ENCODE peak calls at places on chromosome 1, in six cellular contexts. One of them, this sample, is unnamed. For H3K36me3, the result is how much of the 10 kb centered on the place peaks cover.

GRCh38 chr1:10802948-10803715 is 6.7 kb upstream of the CASZ1 start:
- DNase-seq in tibial artery: no peak
- DNase-seq in neuronal stem cell: no peak
- DNase-seq in kidney epithelial cell: no peak
- DNase-seq in breast epithelium: no peak
- DNase-seq in CD8-positive, alpha-beta memory T cell: no peak
- DNase-seq in this sample: no peak

GRCh38 chr1:41152622-41153044 is 89.5 kb downstream of the SCMH1 start:
- DNase-seq in tibial artery: peak
- DNase-seq in neuronal stem cell: no peak
- DNase-seq in kidney epithelial cell: peak
- DNase-seq in breast epithelium: no peak
- DNase-seq in CD8-positive, alpha-beta memory T cell: no peak
- DNase-seq in this sample: no peak

GRCh38 chr1:3333903-3334302 is 120.6 kb upstream of the ARHGEF16 start:
- DNase-seq in tibial artery: no peak
- DNase-seq in neuronal stem cell: no peak
- DNase-seq in kidney epithelial cell: no peak
- DNase-seq in breast epithelium: no peak
- DNase-seq in CD8-positive, alpha-beta memory T cell: no peak
- DNase-seq in this sample: no peak

GRCh38 chr1:153572569-153573015 is 6.9 kb upstream of the S100A2 start:
- DNase-seq in tibial artery: peak
- DNase-seq in neuronal stem cell: no peak
- DNase-seq in kidney epithelial cell: peak
- DNase-seq in breast epithelium: peak
- DNase-seq in CD8-positive, alpha-beta memory T cell: no peak
- DNase-seq in this sample: peak

GRCh38 chr1:97867127-97867526 is 53.7 kb downstream of the DPYD start:
- DNase-seq in tibial artery: no peak
- DNase-seq in neuronal stem cell: no peak
- DNase-seq in kidney epithelial cell: no peak
- DNase-seq in breast epithelium: no peak
- DNase-seq in CD8-positive, alpha-beta memory T cell: no peak
- DNase-seq in this sample: no peak

GRCh38 chr1:179082308-179083030 is 599 bp downstream of the TOR3A start:
- DNase-seq in tibial artery: no peak
- DNase-seq in neuronal stem cell: peak
- DNase-seq in kidney epithelial cell: no peak
- DNase-seq in breast epithelium: no peak
- DNase-seq in CD8-positive, alpha-beta memory T cell: peak
- DNase-seq in this sample: no peak

GRCh38 chr1:35554261-35555211 is 2.7 kb downstream of the KIAA0319L start:
- DNase-seq in tibial artery: no peak
- DNase-seq in neuronal stem cell: no peak
- DNase-seq in kidney epithelial cell: no peak
- DNase-seq in breast epithelium: peak
- DNase-seq in CD8-positive, alpha-beta memory T cell: no peak
- DNase-seq in this sample: no peak

GRCh38 chr1:114854693-114855320 is at the start of gene SYCP1:
- DNase-seq in tibial artery: no peak
- DNase-seq in neuronal stem cell: no peak
- DNase-seq in kidney epithelial cell: no peak
- DNase-seq in breast epithelium: no peak
- DNase-seq in CD8-positive, alpha-beta memory T cell: no peak
- DNase-seq in this sample: no peak

GRCh38 chr1:227758366-227758765 is 23.1 kb downstream of the SNAP47 start:
- DNase-seq in tibial artery: no peak
- DNase-seq in neuronal stem cell: no peak
- DNase-seq in kidney epithelial cell: no peak
- DNase-seq in breast epithelium: no peak
- DNase-seq in CD8-positive, alpha-beta memory T cell: no peak
- DNase-seq in this sample: no peak

GRCh38 chr1:199774433-199775089 is 252.9 kb upstream of the NR5A2 start:
- DNase-seq in tibial artery: no peak
- DNase-seq in neuronal stem cell: no peak
- DNase-seq in kidney epithelial cell: peak
- DNase-seq in breast epithelium: no peak
- DNase-seq in CD8-positive, alpha-beta memory T cell: no peak
- DNase-seq in this sample: no peak

GRCh38 chr1:203178083-203178482 is 2.5 kb upstream of the MYBPH start:
- DNase-seq in tibial artery: no peak
- DNase-seq in neuronal stem cell: peak
- DNase-seq in kidney epithelial cell: no peak
- DNase-seq in breast epithelium: no peak
- DNase-seq in CD8-positive, alpha-beta memory T cell: no peak
- DNase-seq in this sample: no peak

GRCh38 chr1:116808476-116809180 is 54.4 kb downstream of the CD2 start:
- DNase-seq in tibial artery: no peak
- DNase-seq in neuronal stem cell: no peak
- DNase-seq in kidney epithelial cell: no peak
- DNase-seq in breast epithelium: no peak
- DNase-seq in CD8-positive, alpha-beta memory T cell: no peak
- DNase-seq in this sample: no peak

GRCh38 chr1:154851392-154852177 is 18.5 kb downstream of the KCNN3 start:
- DNase-seq in tibial artery: no peak
- DNase-seq in neuronal stem cell: no peak
- DNase-seq in kidney epithelial cell: no peak
- DNase-seq in breast epithelium: no peak
- DNase-seq in CD8-positive, alpha-beta memory T cell: no peak
- DNase-seq in this sample: no peak

GRCh38 chr1:204384636-204385354 is 25.1 kb upstream of the PLEKHA6 start:
- DNase-seq in tibial artery: peak
- DNase-seq in neuronal stem cell: no peak
- DNase-seq in kidney epithelial cell: no peak
- DNase-seq in breast epithelium: peak
- DNase-seq in CD8-positive, alpha-beta memory T cell: no peak
- DNase-seq in this sample: no peak

GRCh38 chr1:22848374-22848773 is 124.3 kb downstream of the LACTBL1 start:
- DNase-seq in tibial artery: no peak
- DNase-seq in neuronal stem cell: no peak
- DNase-seq in kidney epithelial cell: no peak
- DNase-seq in breast epithelium: no peak
- DNase-seq in CD8-positive, alpha-beta memory T cell: no peak
- DNase-seq in this sample: no peak

GRCh38 chr1:17829579-17829978 is 74.4 kb downstream of the ACTL8 start:
- DNase-seq in tibial artery: no peak
- DNase-seq in neuronal stem cell: no peak
- DNase-seq in kidney epithelial cell: no peak
- DNase-seq in breast epithelium: no peak
- DNase-seq in CD8-positive, alpha-beta memory T cell: no peak
- DNase-seq in this sample: no peak

GRCh38 chr1:6141601-6142000 is 38.5 kb downstream of the CHD5 start:
- DNase-seq in tibial artery: no peak
- DNase-seq in neuronal stem cell: no peak
- DNase-seq in kidney epithelial cell: no peak
- DNase-seq in breast epithelium: no peak
- DNase-seq in CD8-positive, alpha-beta memory T cell: no peak
- DNase-seq in this sample: no peak

GRCh38 chr1:111948209-111949131 is 41.0 kb downstream of the KCND3 start:
- DNase-seq in tibial artery: no peak
- DNase-seq in neuronal stem cell: no peak
- DNase-seq in kidney epithelial cell: no peak
- DNase-seq in breast epithelium: peak
- DNase-seq in CD8-positive, alpha-beta memory T cell: no peak
- DNase-seq in this sample: no peak

GRCh38 chr1:35556494-35557117 is 597 bp downstream of the KIAA0319L start:
- DNase-seq in tibial artery: no peak
- DNase-seq in neuronal stem cell: no peak
- DNase-seq in kidney epithelial cell: no peak
- DNase-seq in breast epithelium: no peak
- DNase-seq in CD8-positive, alpha-beta memory T cell: no peak
- DNase-seq in this sample: peak

GRCh38 chr1:188489336-188490112 is 1660.8 kb downstream of the PLA2G4A start:
- DNase-seq in tibial artery: no peak
- DNase-seq in neuronal stem cell: no peak
- DNase-seq in kidney epithelial cell: no peak
- DNase-seq in breast epithelium: no peak
- DNase-seq in CD8-positive, alpha-beta memory T cell: no peak
- DNase-seq in this sample: no peak

GRCh38 chr1:55378582-55378981 is 163.4 kb upstream of the USP24 start:
- DNase-seq in tibial artery: no peak
- DNase-seq in neuronal stem cell: peak
- DNase-seq in kidney epithelial cell: no peak
- DNase-seq in breast epithelium: peak
- DNase-seq in CD8-positive, alpha-beta memory T cell: no peak
- DNase-seq in this sample: no peak

GRCh38 chr1:19514391-19514831 is 29.1 kb upstream of the CAPZB start:
- DNase-seq in tibial artery: peak
- DNase-seq in neuronal stem cell: no peak
- DNase-seq in kidney epithelial cell: no peak
- DNase-seq in breast epithelium: no peak
- DNase-seq in CD8-positive, alpha-beta memory T cell: no peak
- DNase-seq in this sample: no peak

GRCh38 chr1:192907545-192908243 is 98.9 kb downstream of the RGS2 start:
- DNase-seq in tibial artery: no peak
- DNase-seq in neuronal stem cell: no peak
- DNase-seq in kidney epithelial cell: no peak
- DNase-seq in breast epithelium: no peak
- DNase-seq in CD8-positive, alpha-beta memory T cell: no peak
- DNase-seq in this sample: no peak

GRCh38 chr1:150387200-150387599 is 23.3 kb downstream of the RPRD2 start:
- DNase-seq in tibial artery: no peak
- DNase-seq in neuronal stem cell: no peak
- DNase-seq in kidney epithelial cell: no peak
- DNase-seq in breast epithelium: no peak
- DNase-seq in CD8-positive, alpha-beta memory T cell: no peak
- DNase-seq in this sample: no peak

GRCh38 chr1:10475510-10475909 is 760 bp downstream of the PEX14 start:
- DNase-seq in tibial artery: no peak
- DNase-seq in neuronal stem cell: no peak
- DNase-seq in kidney epithelial cell: no peak
- DNase-seq in breast epithelium: no peak
- DNase-seq in CD8-positive, alpha-beta memory T cell: no peak
- DNase-seq in this sample: no peak

GRCh38 chr1:89603651-89604413 is 29.1 kb upstream of the LRRC8C start:
- DNase-seq in tibial artery: no peak
- DNase-seq in neuronal stem cell: no peak
- DNase-seq in kidney epithelial cell: no peak
- DNase-seq in breast epithelium: no peak
- DNase-seq in CD8-positive, alpha-beta memory T cell: no peak
- DNase-seq in this sample: no peak

GRCh38 chr1:47231314-47232186 is 475 bp downstream of the TAL1 start:
- DNase-seq in tibial artery: peak
- DNase-seq in neuronal stem cell: no peak
- DNase-seq in kidney epithelial cell: no peak
- DNase-seq in breast epithelium: no peak
- DNase-seq in CD8-positive, alpha-beta memory T cell: no peak
- DNase-seq in this sample: no peak

GRCh38 chr1:151537112-151537511 is 3.0 kb upstream of the TUFT1 start:
- DNase-seq in tibial artery: no peak
- DNase-seq in neuronal stem cell: no peak
- DNase-seq in kidney epithelial cell: no peak
- DNase-seq in breast epithelium: no peak
- DNase-seq in CD8-positive, alpha-beta memory T cell: no peak
- DNase-seq in this sample: no peak
- H3K36me3 ChIP-seq in tibial artery: under half
- H3K36me3 ChIP-seq in neuronal stem cell: under half
- H3K36me3 ChIP-seq in kidney epithelial cell: under half
- H3K36me3 ChIP-seq in breast epithelium: under half
- H3K36me3 ChIP-seq in CD8-positive, alpha-beta memory T cell: under half
- H3K36me3 ChIP-seq in this sample: under half

GRCh38 chr1:71276466-71276865 is 195.6 kb upstream of the ZRANB2 start:
- DNase-seq in tibial artery: no peak
- DNase-seq in neuronal stem cell: no peak
- DNase-seq in kidney epithelial cell: no peak
- DNase-seq in breast epithelium: no peak
- DNase-seq in CD8-positive, alpha-beta memory T cell: no peak
- DNase-seq in this sample: no peak
- H3K36me3 ChIP-seq in tibial artery: under half
- H3K36me3 ChIP-seq in neuronal stem cell: under half
- H3K36me3 ChIP-seq in kidney epithelial cell: under half
- H3K36me3 ChIP-seq in breast epithelium: under half
- H3K36me3 ChIP-seq in CD8-positive, alpha-beta memory T cell: under half
- H3K36me3 ChIP-seq in this sample: under half

GRCh38 chr1:222632749-222633148 is 14.9 kb downstream of the MIA3 start:
- DNase-seq in tibial artery: no peak
- DNase-seq in neuronal stem cell: no peak
- DNase-seq in kidney epithelial cell: no peak
- DNase-seq in breast epithelium: no peak
- DNase-seq in CD8-positive, alpha-beta memory T cell: no peak
- DNase-seq in this sample: no peak
- H3K36me3 ChIP-seq in tibial artery: under half
- H3K36me3 ChIP-seq in neuronal stem cell: under half
- H3K36me3 ChIP-seq in kidney epithelial cell: under half
- H3K36me3 ChIP-seq in breast epithelium: under half
- H3K36me3 ChIP-seq in CD8-positive, alpha-beta memory T cell: under half
- H3K36me3 ChIP-seq in this sample: under half

GRCh38 chr1:225860860-225861441 is 21.2 kb downstream of the TMEM63A start:
- DNase-seq in tibial artery: no peak
- DNase-seq in neuronal stem cell: no peak
- DNase-seq in kidney epithelial cell: no peak
- DNase-seq in breast epithelium: no peak
- DNase-seq in CD8-positive, alpha-beta memory T cell: no peak
- DNase-seq in this sample: no peak

GRCh38 chr1:225860107-225860506 is 22.1 kb downstream of the TMEM63A start:
- DNase-seq in tibial artery: no peak
- DNase-seq in neuronal stem cell: no peak
- DNase-seq in kidney epithelial cell: no peak
- DNase-seq in breast epithelium: no peak
- DNase-seq in CD8-positive, alpha-beta memory T cell: no peak
- DNase-seq in this sample: no peak

GRCh38 chr1:225862581-225862950 is 19.6 kb downstream of the TMEM63A start:
- DNase-seq in tibial artery: no peak
- DNase-seq in neuronal stem cell: no peak
- DNase-seq in kidney epithelial cell: no peak
- DNase-seq in breast epithelium: no peak
- DNase-seq in CD8-positive, alpha-beta memory T cell: no peak
- DNase-seq in this sample: no peak

GRCh38 chr1:225863167-225863566 is 19.0 kb downstream of the TMEM63A start:
- DNase-seq in tibial artery: no peak
- DNase-seq in neuronal stem cell: no peak
- DNase-seq in kidney epithelial cell: no peak
- DNase-seq in breast epithelium: no peak
- DNase-seq in CD8-positive, alpha-beta memory T cell: no peak
- DNase-seq in this sample: no peak

DNA sequence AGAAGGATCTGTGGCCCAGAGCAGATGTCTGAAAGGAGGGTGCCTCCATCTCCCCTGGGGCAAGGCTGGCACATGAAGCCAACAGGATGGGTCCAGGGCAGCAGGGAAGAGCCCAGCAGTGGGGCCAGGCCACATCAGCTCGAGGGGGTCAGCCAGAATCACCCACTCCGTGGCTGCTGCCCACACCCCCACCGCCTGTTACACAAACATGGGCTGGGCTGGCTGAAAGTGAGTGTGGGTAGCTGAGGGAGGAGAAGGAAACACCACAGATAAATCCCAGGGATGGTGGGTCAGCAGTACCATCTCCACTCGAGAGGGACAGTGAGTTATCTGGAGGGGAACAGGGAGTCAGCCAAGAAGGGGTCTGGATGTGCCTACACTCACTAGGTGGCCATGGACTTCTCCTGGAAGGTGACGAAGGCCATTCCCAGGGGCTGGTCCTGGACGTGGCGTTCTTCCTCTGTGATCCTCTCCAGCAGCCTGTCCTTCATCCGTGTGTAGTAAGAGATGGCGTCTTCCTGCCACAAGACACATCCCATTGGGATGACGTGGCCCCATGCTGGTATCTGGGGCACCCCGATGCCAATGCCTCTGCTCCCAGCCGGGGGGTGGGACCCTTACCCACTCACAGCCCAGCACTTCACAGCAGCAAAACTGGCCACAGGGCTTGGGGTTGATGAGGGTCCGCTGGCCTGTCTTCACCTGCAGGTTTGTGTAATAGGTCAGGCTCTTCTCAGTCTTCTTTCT is 20.2 kb downstream of the TMEM63A start:
- DNase-seq in tibial artery: no peak
- DNase-seq in neuronal stem cell: no peak
- DNase-seq in kidney epithelial cell: no peak
- DNase-seq in breast epithelium: no peak
- DNase-seq in CD8-positive, alpha-beta memory T cell: no peak
- DNase-seq in this sample: no peak
- H3K36me3 ChIP-seq in tibial artery: half or more
- H3K36me3 ChIP-seq in neuronal stem cell: under half
- H3K36me3 ChIP-seq in kidney epithelial cell: under half
- H3K36me3 ChIP-seq in breast epithelium: under half
- H3K36me3 ChIP-seq in CD8-positive, alpha-beta memory T cell: half or more
- H3K36me3 ChIP-seq in this sample: half or more

This sample was measured in CD8-positive, alpha-beta T cell.